ENCODE peak calls at places on chromosomes 16 and 17, in eight cellular contexts. One of them, this sample, is unnamed.

GRCh38 chr16:50988441-50988840 is 162.6 kb downstream of the SALL1 start:
- DNase-seq in RPMI7951: no peak
- DNase-seq in naive thymus-derived CD8-positive, alpha-beta T cell: no peak
- DNase-seq in stimulated activated CD8-positive, alpha-beta memory T cell treated with anti-CD3 and anti-CD28 coated beads, Interleukin-7, amount 100 ng/mL, for 1 hour: no peak
- DNase-seq in GM12892: no peak
- DNase-seq in mesendoderm: no peak
- DNase-seq in MM.1S: peak
- DNase-seq in NB4: no peak
- DNase-seq in this sample: no peak

GRCh38 chr17:43627657-43628650 is 33.8 kb downstream of the MEOX1 start:
- DNase-seq in RPMI7951: no peak
- DNase-seq in naive thymus-derived CD8-positive, alpha-beta T cell: no peak
- DNase-seq in stimulated activated CD8-positive, alpha-beta memory T cell treated with anti-CD3 and anti-CD28 coated beads, Interleukin-7, amount 100 ng/mL, for 1 hour: no peak
- DNase-seq in GM12892: no peak
- DNase-seq in mesendoderm: peak
- DNase-seq in MM.1S: no peak
- DNase-seq in NB4: no peak
- DNase-seq in this sample: no peak

GRCh38 chr16:27625050-27625697 is 75.2 kb downstream of the KATNIP start:
- DNase-seq in RPMI7951: no peak
- DNase-seq in naive thymus-derived CD8-positive, alpha-beta T cell: no peak
- DNase-seq in stimulated activated CD8-positive, alpha-beta memory T cell treated with anti-CD3 and anti-CD28 coated beads, Interleukin-7, amount 100 ng/mL, for 1 hour: no peak
- DNase-seq in GM12892: no peak
- DNase-seq in mesendoderm: no peak
- DNase-seq in MM.1S: no peak
- DNase-seq in NB4: no peak
- DNase-seq in this sample: no peak

GRCh38 chr16:88809676-88810165 is 2.0 kb downstream of the APRT start:
- DNase-seq in RPMI7951: no peak
- DNase-seq in naive thymus-derived CD8-positive, alpha-beta T cell: no peak
- DNase-seq in stimulated activated CD8-positive, alpha-beta memory T cell treated with anti-CD3 and anti-CD28 coated beads, Interleukin-7, amount 100 ng/mL, for 1 hour: no peak
- DNase-seq in GM12892: no peak
- DNase-seq in mesendoderm: no peak
- DNase-seq in MM.1S: no peak
- DNase-seq in NB4: peak
- DNase-seq in this sample: no peak

GRCh38 chr17:7835818-7836595 is 2.0 kb downstream of the KDM6B start:
- DNase-seq in RPMI7951: peak
- DNase-seq in naive thymus-derived CD8-positive, alpha-beta T cell: no peak
- DNase-seq in stimulated activated CD8-positive, alpha-beta memory T cell treated with anti-CD3 and anti-CD28 coated beads, Interleukin-7, amount 100 ng/mL, for 1 hour: no peak
- DNase-seq in GM12892: no peak
- DNase-seq in mesendoderm: peak
- DNase-seq in MM.1S: no peak
- DNase-seq in NB4: peak
- DNase-seq in this sample: no peak

GRCh38 chr16:17358846-17359245 is 111.9 kb downstream of the XYLT1 start:
- DNase-seq in RPMI7951: peak
- DNase-seq in naive thymus-derived CD8-positive, alpha-beta T cell: no peak
- DNase-seq in stimulated activated CD8-positive, alpha-beta memory T cell treated with anti-CD3 and anti-CD28 coated beads, Interleukin-7, amount 100 ng/mL, for 1 hour: no peak
- DNase-seq in GM12892: no peak
- DNase-seq in mesendoderm: no peak
- DNase-seq in MM.1S: no peak
- DNase-seq in NB4: peak
- DNase-seq in this sample: no peak

GRCh38 chr16:2586241-2586640 is 48.4 kb downstream of the PDPK1 start:
- DNase-seq in RPMI7951: no peak
- DNase-seq in naive thymus-derived CD8-positive, alpha-beta T cell: no peak
- DNase-seq in stimulated activated CD8-positive, alpha-beta memory T cell treated with anti-CD3 and anti-CD28 coated beads, Interleukin-7, amount 100 ng/mL, for 1 hour: no peak
- DNase-seq in GM12892: no peak
- DNase-seq in mesendoderm: peak
- DNase-seq in MM.1S: no peak
- DNase-seq in NB4: no peak
- DNase-seq in this sample: no peak

GRCh38 chr16:70160821-70161220 is 12.8 kb upstream of the CLEC18C start:
- DNase-seq in RPMI7951: no peak
- DNase-seq in naive thymus-derived CD8-positive, alpha-beta T cell: no peak
- DNase-seq in stimulated activated CD8-positive, alpha-beta memory T cell treated with anti-CD3 and anti-CD28 coated beads, Interleukin-7, amount 100 ng/mL, for 1 hour: no peak
- DNase-seq in GM12892: no peak
- DNase-seq in mesendoderm: no peak
- DNase-seq in MM.1S: no peak
- DNase-seq in NB4: no peak
- DNase-seq in this sample: no peak

GRCh38 chr16:70437582-70438324 is 1.1 kb downstream of the ST3GAL2 start:
- DNase-seq in RPMI7951: peak
- DNase-seq in naive thymus-derived CD8-positive, alpha-beta T cell: no peak
- DNase-seq in stimulated activated CD8-positive, alpha-beta memory T cell treated with anti-CD3 and anti-CD28 coated beads, Interleukin-7, amount 100 ng/mL, for 1 hour: no peak
- DNase-seq in GM12892: no peak
- DNase-seq in mesendoderm: peak
- DNase-seq in MM.1S: no peak
- DNase-seq in NB4: peak
- DNase-seq in this sample: no peak

GRCh38 chr17:81429353-81429774 is 34.1 kb downstream of the BAHCC1 start:
- DNase-seq in RPMI7951: peak
- DNase-seq in naive thymus-derived CD8-positive, alpha-beta T cell: no peak
- DNase-seq in stimulated activated CD8-positive, alpha-beta memory T cell treated with anti-CD3 and anti-CD28 coated beads, Interleukin-7, amount 100 ng/mL, for 1 hour: no peak
- DNase-seq in GM12892: no peak
- DNase-seq in mesendoderm: no peak
- DNase-seq in MM.1S: no peak
- DNase-seq in NB4: no peak
- DNase-seq in this sample: peak

GRCh38 chr16:81266680-81267095 is 28.2 kb downstream of the BCO1 start:
- DNase-seq in RPMI7951: peak
- DNase-seq in naive thymus-derived CD8-positive, alpha-beta T cell: no peak
- DNase-seq in stimulated activated CD8-positive, alpha-beta memory T cell treated with anti-CD3 and anti-CD28 coated beads, Interleukin-7, amount 100 ng/mL, for 1 hour: no peak
- DNase-seq in GM12892: no peak
- DNase-seq in mesendoderm: no peak
- DNase-seq in MM.1S: peak
- DNase-seq in NB4: peak
- DNase-seq in this sample: no peak

GRCh38 chr16:58454856-58455255 is 45.1 kb upstream of the NDRG4 start:
- DNase-seq in RPMI7951: no peak
- DNase-seq in naive thymus-derived CD8-positive, alpha-beta T cell: no peak
- DNase-seq in stimulated activated CD8-positive, alpha-beta memory T cell treated with anti-CD3 and anti-CD28 coated beads, Interleukin-7, amount 100 ng/mL, for 1 hour: no peak
- DNase-seq in GM12892: no peak
- DNase-seq in mesendoderm: no peak
- DNase-seq in MM.1S: no peak
- DNase-seq in NB4: no peak
- DNase-seq in this sample: no peak

GRCh38 chr17:49468827-49469385 is 26.2 kb upstream of the NGFR start:
- DNase-seq in RPMI7951: no peak
- DNase-seq in naive thymus-derived CD8-positive, alpha-beta T cell: no peak
- DNase-seq in stimulated activated CD8-positive, alpha-beta memory T cell treated with anti-CD3 and anti-CD28 coated beads, Interleukin-7, amount 100 ng/mL, for 1 hour: no peak
- DNase-seq in GM12892: no peak
- DNase-seq in mesendoderm: no peak
- DNase-seq in MM.1S: no peak
- DNase-seq in NB4: no peak
- DNase-seq in this sample: no peak

GRCh38 chr17:39114744-39115534 is 36.5 kb downstream of the PLXDC1 start:
- DNase-seq in RPMI7951: peak
- DNase-seq in naive thymus-derived CD8-positive, alpha-beta T cell: no peak
- DNase-seq in stimulated activated CD8-positive, alpha-beta memory T cell treated with anti-CD3 and anti-CD28 coated beads, Interleukin-7, amount 100 ng/mL, for 1 hour: no peak
- DNase-seq in GM12892: no peak
- DNase-seq in mesendoderm: no peak
- DNase-seq in MM.1S: no peak
- DNase-seq in NB4: no peak
- DNase-seq in this sample: no peak

GRCh38 chr16:81353895-81354294 is 39.1 kb downstream of the GAN start:
- DNase-seq in RPMI7951: no peak
- DNase-seq in naive thymus-derived CD8-positive, alpha-beta T cell: no peak
- DNase-seq in stimulated activated CD8-positive, alpha-beta memory T cell treated with anti-CD3 and anti-CD28 coated beads, Interleukin-7, amount 100 ng/mL, for 1 hour: no peak
- DNase-seq in GM12892: no peak
- DNase-seq in mesendoderm: no peak
- DNase-seq in MM.1S: no peak
- DNase-seq in NB4: no peak
- DNase-seq in this sample: no peak

GRCh38 chr17:76686538-76687277 is 24.1 kb downstream of the MXRA7 start:
- DNase-seq in RPMI7951: no peak
- DNase-seq in naive thymus-derived CD8-positive, alpha-beta T cell: no peak
- DNase-seq in stimulated activated CD8-positive, alpha-beta memory T cell treated with anti-CD3 and anti-CD28 coated beads, Interleukin-7, amount 100 ng/mL, for 1 hour: no peak
- DNase-seq in GM12892: no peak
- DNase-seq in mesendoderm: no peak
- DNase-seq in MM.1S: no peak
- DNase-seq in NB4: no peak
- DNase-seq in this sample: no peak

GRCh38 chr17:28744104-28744801 is 442 bp downstream of the TRAF4 start:
- DNase-seq in RPMI7951: peak
- DNase-seq in naive thymus-derived CD8-positive, alpha-beta T cell: peak
- DNase-seq in stimulated activated CD8-positive, alpha-beta memory T cell treated with anti-CD3 and anti-CD28 coated beads, Interleukin-7, amount 100 ng/mL, for 1 hour: no peak
- DNase-seq in GM12892: no peak
- DNase-seq in mesendoderm: peak
- DNase-seq in MM.1S: peak
- DNase-seq in NB4: peak
- DNase-seq in this sample: peak

GRCh38 chr16:84513111-84514065 is 8.9 kb upstream of the MEAK7 start:
- DNase-seq in RPMI7951: peak
- DNase-seq in naive thymus-derived CD8-positive, alpha-beta T cell: peak
- DNase-seq in stimulated activated CD8-positive, alpha-beta memory T cell treated with anti-CD3 and anti-CD28 coated beads, Interleukin-7, amount 100 ng/mL, for 1 hour: no peak
- DNase-seq in GM12892: no peak
- DNase-seq in mesendoderm: no peak
- DNase-seq in MM.1S: no peak
- DNase-seq in NB4: no peak
- DNase-seq in this sample: no peak

GRCh38 chr17:75504347-75505151 is 10.8 kb downstream of the CASKIN2 start:
- DNase-seq in RPMI7951: no peak
- DNase-seq in naive thymus-derived CD8-positive, alpha-beta T cell: no peak
- DNase-seq in stimulated activated CD8-positive, alpha-beta memory T cell treated with anti-CD3 and anti-CD28 coated beads, Interleukin-7, amount 100 ng/mL, for 1 hour: peak
- DNase-seq in GM12892: peak
- DNase-seq in mesendoderm: peak
- DNase-seq in MM.1S: peak
- DNase-seq in NB4: peak
- DNase-seq in this sample: no peak

GRCh38 chr17:2094891-2095535 is 40.1 kb downstream of the HIC1 start:
- DNase-seq in RPMI7951: no peak
- DNase-seq in naive thymus-derived CD8-positive, alpha-beta T cell: no peak
- DNase-seq in stimulated activated CD8-positive, alpha-beta memory T cell treated with anti-CD3 and anti-CD28 coated beads, Interleukin-7, amount 100 ng/mL, for 1 hour: no peak
- DNase-seq in GM12892: no peak
- DNase-seq in mesendoderm: peak
- DNase-seq in MM.1S: no peak
- DNase-seq in NB4: peak
- DNase-seq in this sample: peak

GRCh38 chr16:71956500-71956899 is 43.7 kb downstream of the PKD1L3 start:
- DNase-seq in RPMI7951: no peak
- DNase-seq in naive thymus-derived CD8-positive, alpha-beta T cell: no peak
- DNase-seq in stimulated activated CD8-positive, alpha-beta memory T cell treated with anti-CD3 and anti-CD28 coated beads, Interleukin-7, amount 100 ng/mL, for 1 hour: no peak
- DNase-seq in GM12892: no peak
- DNase-seq in mesendoderm: no peak
- DNase-seq in MM.1S: peak
- DNase-seq in NB4: peak
- DNase-seq in this sample: no peak

GRCh38 chr17:48062273-48062672 is 14.1 kb downstream of the NFE2L1 start:
- DNase-seq in RPMI7951: no peak
- DNase-seq in naive thymus-derived CD8-positive, alpha-beta T cell: no peak
- DNase-seq in stimulated activated CD8-positive, alpha-beta memory T cell treated with anti-CD3 and anti-CD28 coated beads, Interleukin-7, amount 100 ng/mL, for 1 hour: no peak
- DNase-seq in GM12892: no peak
- DNase-seq in mesendoderm: no peak
- DNase-seq in MM.1S: no peak
- DNase-seq in NB4: no peak
- DNase-seq in this sample: no peak

GRCh38 chr17:81868674-81869220 is 2.4 kb downstream of the ARHGDIA start:
- DNase-seq in RPMI7951: peak
- DNase-seq in naive thymus-derived CD8-positive, alpha-beta T cell: no peak
- DNase-seq in stimulated activated CD8-positive, alpha-beta memory T cell treated with anti-CD3 and anti-CD28 coated beads, Interleukin-7, amount 100 ng/mL, for 1 hour: no peak
- DNase-seq in GM12892: peak
- DNase-seq in mesendoderm: peak
- DNase-seq in MM.1S: no peak
- DNase-seq in NB4: peak
- DNase-seq in this sample: no peak

GRCh38 chr16:23280483-23280967 is 21.6 kb upstream of the SCNN1B start:
- DNase-seq in RPMI7951: no peak
- DNase-seq in naive thymus-derived CD8-positive, alpha-beta T cell: no peak
- DNase-seq in stimulated activated CD8-positive, alpha-beta memory T cell treated with anti-CD3 and anti-CD28 coated beads, Interleukin-7, amount 100 ng/mL, for 1 hour: no peak
- DNase-seq in GM12892: no peak
- DNase-seq in mesendoderm: no peak
- DNase-seq in MM.1S: no peak
- DNase-seq in NB4: no peak
- DNase-seq in this sample: no peak

GRCh38 chr17:28745777-28746473 is 2.1 kb downstream of the TRAF4 start:
- DNase-seq in RPMI7951: peak
- DNase-seq in naive thymus-derived CD8-positive, alpha-beta T cell: peak
- DNase-seq in stimulated activated CD8-positive, alpha-beta memory T cell treated with anti-CD3 and anti-CD28 coated beads, Interleukin-7, amount 100 ng/mL, for 1 hour: no peak
- DNase-seq in GM12892: no peak
- DNase-seq in mesendoderm: peak
- DNase-seq in MM.1S: no peak
- DNase-seq in NB4: no peak
- DNase-seq in this sample: no peak

GRCh38 chr17:60851181-60851580 is 173.5 kb downstream of the BCAS3 start:
- DNase-seq in RPMI7951: no peak
- DNase-seq in naive thymus-derived CD8-positive, alpha-beta T cell: no peak
- DNase-seq in stimulated activated CD8-positive, alpha-beta memory T cell treated with anti-CD3 and anti-CD28 coated beads, Interleukin-7, amount 100 ng/mL, for 1 hour: no peak
- DNase-seq in GM12892: no peak
- DNase-seq in mesendoderm: no peak
- DNase-seq in MM.1S: peak
- DNase-seq in NB4: no peak
- DNase-seq in this sample: no peak

GRCh38 chr17:4988168-4988567 is 693 bp upstream of the CAMTA2 start:
- DNase-seq in RPMI7951: no peak
- DNase-seq in naive thymus-derived CD8-positive, alpha-beta T cell: no peak
- DNase-seq in stimulated activated CD8-positive, alpha-beta memory T cell treated with anti-CD3 and anti-CD28 coated beads, Interleukin-7, amount 100 ng/mL, for 1 hour: no peak
- DNase-seq in GM12892: no peak
- DNase-seq in mesendoderm: no peak
- DNase-seq in MM.1S: no peak
- DNase-seq in NB4: peak
- DNase-seq in this sample: no peak

GRCh38 chr16:68506331-68507053 is 32.6 kb upstream of the ZFP90 start:
- DNase-seq in RPMI7951: no peak
- DNase-seq in naive thymus-derived CD8-positive, alpha-beta T cell: no peak
- DNase-seq in stimulated activated CD8-positive, alpha-beta memory T cell treated with anti-CD3 and anti-CD28 coated beads, Interleukin-7, amount 100 ng/mL, for 1 hour: no peak
- DNase-seq in GM12892: no peak
- DNase-seq in mesendoderm: peak
- DNase-seq in MM.1S: no peak
- DNase-seq in NB4: no peak
- DNase-seq in this sample: no peak